ENCODE peak calls at places on chromosomes 7 and 10, in four cellular contexts. X is tibial artery, S is IMR-90, O is lower lobe of right lung. C is an unnamed sample. For H3K36me3, the result is how much of the 10 kb centered on the place peaks cover.

GRCh38 chr10:12432402-12433189 is 83.2 kb downstream of the CAMK1D start:
- DNase-seq in O (no peak), S (no peak), X (no peak), C (no peak)

GRCh38 chr10:109939253-109939961 is 16.1 kb upstream of the XPNPEP1 start:
- DNase-seq in X (no peak), S (no peak), O (no peak), C (no peak)

GRCh38 chr7:103636153-103636552 is 190.1 kb upstream of the SLC26A5 start:
- DNase-seq in X (no peak), O (no peak), S (peak), C (no peak)

GRCh38 chr7:139436806-139437205 is 46.7 kb downstream of the KLRG2 start:
- DNase-seq in X (no peak), O (no peak), S (no peak), C (no peak)

GRCh38 chr7:23696916-23697441 is 13.0 kb upstream of the STK31 start:
- DNase-seq in O (peak), X (peak), S (peak), C (peak)

GRCh38 chr7:5396999-5397656 is 26.5 kb downstream of the TNRC18 start:
- DNase-seq in S (peak), O (peak), X (peak), C (peak)

GRCh38 chr7:18566205-18566604 is 70.7 kb downstream of the HDAC9 start:
- DNase-seq in O (no peak), X (no peak), S (no peak), C (no peak)

GRCh38 chr7:34330308-34330707 is 327.7 kb upstream of the NPSR1 start:
- DNase-seq in S (no peak), X (no peak), O (no peak), C (no peak)

GRCh38 chr10:6927001-6927400 is 346.9 kb upstream of the PRKCQ start:
- DNase-seq in S (no peak), O (no peak), X (no peak), C (no peak)

GRCh38 chr10:91163269-91163708 is 57.2 kb upstream of the PCGF5 start:
- DNase-seq in X (peak), O (peak), S (peak), C (peak)

GRCh38 chr10:59873924-59874323 is 32.4 kb downstream of the CCDC6 start:
- DNase-seq in X (no peak), O (no peak), S (no peak), C (no peak)

GRCh38 chr7:94698275-94698674 is 42.3 kb upstream of the SGCE start:
- DNase-seq in X (no peak), O (no peak), S (peak), C (no peak)

GRCh38 chr10:132145521-132146185 is 41.1 kb upstream of the DPYSL4 start:
- DNase-seq in X (no peak), O (peak), S (no peak), C (no peak)

GRCh38 chr7:130831817-130832481 is 97.9 kb upstream of the KLF14 start:
- DNase-seq in S (peak), O (no peak), X (no peak), C (no peak)

GRCh38 chr7:41696323-41696916 is 6.5 kb downstream of the INHBA start:
- DNase-seq in O (peak), X (peak), S (peak), C (peak)

GRCh38 chr10:28496481-28496961 is 36.4 kb upstream of the WAC start:
- DNase-seq in O (no peak), S (no peak), X (no peak), C (peak)

DNA sequence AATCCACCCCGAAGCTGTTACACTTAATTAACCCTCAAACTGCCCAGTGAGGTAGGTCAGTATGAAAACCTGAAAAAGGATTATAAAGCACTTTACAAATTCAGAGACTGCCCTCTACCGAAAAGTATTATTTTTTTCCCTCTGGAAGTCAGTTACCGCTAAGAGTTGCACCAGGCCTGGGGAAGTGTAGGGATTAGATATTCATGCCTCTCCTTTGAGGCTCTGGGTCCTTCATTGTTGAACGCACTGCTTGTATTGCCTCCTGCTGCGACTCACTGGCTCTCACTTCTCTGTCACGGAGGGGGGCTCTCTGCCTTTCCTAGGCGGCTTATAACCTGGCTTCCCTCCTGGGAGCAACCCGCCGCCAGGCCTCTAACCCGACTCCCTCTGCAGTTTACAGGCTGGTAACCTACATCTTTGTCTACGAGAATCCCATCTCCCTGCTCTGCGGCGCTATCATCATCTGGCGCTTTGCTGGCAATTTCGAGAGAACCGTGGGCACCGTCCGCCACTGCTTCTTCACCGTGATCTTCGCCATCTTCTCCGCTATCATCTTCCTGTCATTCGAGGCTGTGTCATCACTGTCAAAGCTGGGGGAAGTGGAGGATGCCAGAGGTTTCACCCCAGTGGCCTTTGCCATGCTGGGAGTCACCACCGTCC is 2.7 kb downstream of the RHBDD2 start:
- DNase-seq in S (no peak), O (peak), X (no peak), C (no peak)
- H3K36me3 ChIP-seq in S (under half), O (half or more), X (under half), C (under half)

DNA sequence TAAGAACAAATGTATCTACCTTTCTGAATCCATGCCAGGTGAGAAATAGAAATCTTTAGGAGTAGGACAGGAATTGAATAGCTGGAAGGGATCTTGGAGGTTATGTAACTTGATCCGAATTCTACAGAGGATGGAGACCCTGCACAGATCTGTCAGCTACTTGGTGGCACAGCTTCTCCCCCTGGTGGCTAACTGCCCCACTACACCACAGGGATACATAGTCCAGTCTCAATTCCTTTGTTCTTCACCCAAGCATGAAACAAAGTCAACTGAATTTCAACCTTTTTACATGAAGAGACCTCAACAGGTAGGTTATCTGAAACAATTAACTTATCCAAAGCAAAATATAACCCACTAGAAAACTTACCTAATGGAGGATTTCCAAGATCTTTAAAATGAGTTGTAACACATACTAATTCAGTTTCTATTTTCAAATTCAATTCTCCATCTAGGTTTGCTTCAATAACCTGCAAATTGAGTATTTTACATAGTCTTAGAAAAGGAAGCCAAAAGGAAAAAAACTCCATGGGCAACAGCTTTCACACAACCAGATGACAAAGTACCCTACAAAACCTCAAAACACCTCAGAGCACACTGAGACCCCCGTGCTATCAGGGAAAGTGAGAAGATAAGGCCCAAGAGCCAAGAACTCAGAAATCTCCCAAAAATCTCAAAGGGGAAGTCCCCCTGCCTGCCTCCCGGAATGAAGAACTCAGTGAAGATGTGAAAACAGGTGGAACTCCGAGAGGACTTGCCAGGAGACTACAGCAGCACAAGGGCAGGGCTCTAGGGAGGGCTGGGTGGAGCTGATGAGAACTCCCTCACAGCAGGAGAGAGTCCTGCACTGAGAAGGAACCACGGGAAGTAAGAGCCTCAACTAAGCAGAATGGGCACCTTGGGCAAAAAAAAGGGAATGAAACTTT is 10.3 kb downstream of the HUS1 start:
- DNase-seq in S (peak), O (peak), X (no peak), C (peak)
- H3K36me3 ChIP-seq in S (under half), O (half or more), X (under half), C (under half)

GRCh38 chr10:97757471-97757870 is 14.3 kb downstream of the SFRP5 start:
- DNase-seq in O (no peak), S (no peak), X (no peak), C (no peak)
- H3K36me3 ChIP-seq in O (half or more), S (half or more), X (half or more), C (half or more)

GRCh38 chr7:98233241-98234070 is 18.6 kb downstream of the TECPR1 start:
- DNase-seq in X (no peak), O (no peak), S (no peak), C (no peak)
- H3K36me3 ChIP-seq in X (under half), O (half or more), S (under half), C (under half)

DNA sequence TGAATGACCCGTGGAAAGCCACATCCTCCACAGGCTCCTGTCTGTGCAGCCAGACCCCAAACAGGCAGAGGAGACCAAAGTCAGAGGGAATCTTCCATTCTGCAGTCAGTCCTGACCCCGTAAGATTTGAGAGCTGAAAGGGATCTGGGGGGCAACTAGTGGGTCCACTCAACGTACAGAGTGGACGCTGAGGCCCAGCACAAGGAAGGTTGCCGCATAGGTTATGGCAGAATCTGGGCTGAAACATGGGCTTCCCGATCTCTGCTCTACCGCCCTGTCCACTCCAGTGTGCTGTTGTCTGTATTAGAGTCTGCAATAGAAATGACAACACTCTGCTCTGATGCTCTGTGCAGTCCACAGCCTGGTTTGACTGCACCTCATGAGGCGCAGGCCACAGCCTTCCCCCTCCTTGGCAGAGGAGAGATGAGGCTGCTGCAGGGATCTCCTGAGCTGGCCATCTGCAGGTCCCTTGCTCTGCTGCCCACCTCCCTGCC is 7.9 kb upstream of the ZNF22 start:
- DNase-seq in O (no peak), S (no peak), X (no peak), C (peak)
- H3K36me3 ChIP-seq in O (half or more), S (under half), X (under half), C (half or more)

GRCh38 chr10:48455055-48455391 is 148.5 kb downstream of the MAPK8 start:
- DNase-seq in X (no peak), O (no peak), S (no peak), C (no peak)
- H3K36me3 ChIP-seq in X (under half), O (under half), S (under half), C (under half)

GRCh38 chr10:124651402-124651887 is 92.7 kb downstream of the FAM53B start:
- DNase-seq in S (no peak), X (no peak), O (no peak), C (no peak)
- H3K36me3 ChIP-seq in S (under half), X (under half), O (under half), C (under half)

GRCh38 chr7:127997226-127997922 is 33.9 kb downstream of the LRRC4 start:
- DNase-seq in S (peak), O (no peak), X (no peak), C (no peak)

GRCh38 chr7:127995866-127996215 is 35.4 kb downstream of the LRRC4 start:
- DNase-seq in X (no peak), S (no peak), O (no peak), C (no peak)

GRCh38 chr7:127993987-127994386 is 37.2 kb downstream of the LRRC4 start:
- DNase-seq in S (no peak), X (no peak), O (no peak), C (no peak)

GRCh38 chr7:127995157-127995865 is 35.9 kb downstream of the LRRC4 start:
- DNase-seq in O (no peak), S (peak), X (no peak), C (no peak)

GRCh38 chr7:127996253-127997071 is 34.8 kb downstream of the LRRC4 start:
- DNase-seq in X (no peak), O (no peak), S (no peak), C (no peak)
- H3K36me3 ChIP-seq in X (under half), O (under half), S (under half), C (under half)